ENCODE peak calls at places on chromosome 12, in eight cellular contexts. One of them, this sample, is unnamed.

GRCh38 chr12:105978276-105978675 is 160.5 kb downstream of the NUAK1 start:
- DNase-seq in CD8-positive, alpha-beta T cell: no peak
- DNase-seq in HepG2: no peak
- DNase-seq in prostate gland: no peak
- DNase-seq in IMR-90: no peak
- DNase-seq in cardiac muscle cell: no peak
- DNase-seq in left ventricle myocardium inferior: no peak
- DNase-seq in right cardiac atrium: no peak
- DNase-seq in this sample: no peak

GRCh38 chr12:119204137-119204536 is 25.4 kb downstream of the HSPB8 start:
- DNase-seq in CD8-positive, alpha-beta T cell: no peak
- DNase-seq in HepG2: no peak
- DNase-seq in prostate gland: no peak
- DNase-seq in IMR-90: no peak
- DNase-seq in cardiac muscle cell: no peak
- DNase-seq in left ventricle myocardium inferior: no peak
- DNase-seq in right cardiac atrium: no peak
- DNase-seq in this sample: no peak

GRCh38 chr12:131054345-131055092 is 100.8 kb downstream of the ADGRD1 start:
- DNase-seq in CD8-positive, alpha-beta T cell: no peak
- DNase-seq in HepG2: no peak
- DNase-seq in prostate gland: no peak
- DNase-seq in IMR-90: no peak
- DNase-seq in cardiac muscle cell: no peak
- DNase-seq in left ventricle myocardium inferior: no peak
- DNase-seq in right cardiac atrium: no peak
- DNase-seq in this sample: no peak

GRCh38 chr12:68420225-68421008 is 88.3 kb upstream of the MDM1 start:
- DNase-seq in CD8-positive, alpha-beta T cell: no peak
- DNase-seq in HepG2: no peak
- DNase-seq in prostate gland: no peak
- DNase-seq in IMR-90: peak; percentile 57
- DNase-seq in cardiac muscle cell: no peak
- DNase-seq in left ventricle myocardium inferior: no peak
- DNase-seq in right cardiac atrium: no peak
- DNase-seq in this sample: no peak

GRCh38 chr12:70367268-70368141 is 1.4 kb downstream of the KCNMB4 start:
- DNase-seq in CD8-positive, alpha-beta T cell: no peak
- DNase-seq in HepG2: no peak
- DNase-seq in prostate gland: no peak
- DNase-seq in IMR-90: peak; percentile 11
- DNase-seq in cardiac muscle cell: peak; percentile 26
- DNase-seq in left ventricle myocardium inferior: no peak
- DNase-seq in right cardiac atrium: no peak
- DNase-seq in this sample: no peak

GRCh38 chr12:100733817-100734593 is 60.6 kb upstream of the ANO4 start:
- DNase-seq in CD8-positive, alpha-beta T cell: no peak
- DNase-seq in HepG2: peak; percentile 20
- DNase-seq in prostate gland: no peak
- DNase-seq in IMR-90: peak; percentile 60
- DNase-seq in cardiac muscle cell: peak; percentile 59
- DNase-seq in left ventricle myocardium inferior: no peak
- DNase-seq in right cardiac atrium: no peak
- DNase-seq in this sample: no peak

GRCh38 chr12:87439990-87440827 is 589.0 kb downstream of the C12orf50 start:
- DNase-seq in CD8-positive, alpha-beta T cell: no peak
- DNase-seq in HepG2: no peak
- DNase-seq in prostate gland: peak; percentile 54
- DNase-seq in IMR-90: peak; percentile 93
- DNase-seq in cardiac muscle cell: no peak
- DNase-seq in left ventricle myocardium inferior: no peak
- DNase-seq in right cardiac atrium: no peak
- DNase-seq in this sample: no peak

GRCh38 chr12:47216150-47216677 is 136.5 kb upstream of the AMIGO2 start:
- DNase-seq in CD8-positive, alpha-beta T cell: peak; percentile 63
- DNase-seq in HepG2: no peak
- DNase-seq in prostate gland: no peak
- DNase-seq in IMR-90: no peak
- DNase-seq in cardiac muscle cell: no peak
- DNase-seq in left ventricle myocardium inferior: peak; percentile 24
- DNase-seq in right cardiac atrium: no peak
- DNase-seq in this sample: peak; percentile 62

GRCh38 chr12:4441355-4442330 is 4.0 kb downstream of the FGF6 start:
- DNase-seq in CD8-positive, alpha-beta T cell: no peak
- DNase-seq in HepG2: no peak
- DNase-seq in prostate gland: no peak
- DNase-seq in IMR-90: no peak
- DNase-seq in cardiac muscle cell: peak; percentile 15
- DNase-seq in left ventricle myocardium inferior: no peak
- DNase-seq in right cardiac atrium: no peak
- DNase-seq in this sample: no peak

GRCh38 chr12:88579941-88580871 is at the start of gene KITLG:
- DNase-seq in CD8-positive, alpha-beta T cell: no peak
- DNase-seq in HepG2: peak; percentile 56
- DNase-seq in prostate gland: peak; percentile 78
- DNase-seq in IMR-90: peak; percentile 87
- DNase-seq in cardiac muscle cell: peak; percentile 87
- DNase-seq in left ventricle myocardium inferior: peak; percentile 83
- DNase-seq in right cardiac atrium: peak; percentile 93
- DNase-seq in this sample: no peak

GRCh38 chr12:89187507-89187906 is 164.8 kb downstream of the DUSP6 start:
- DNase-seq in CD8-positive, alpha-beta T cell: no peak
- DNase-seq in HepG2: no peak
- DNase-seq in prostate gland: no peak
- DNase-seq in IMR-90: no peak
- DNase-seq in cardiac muscle cell: no peak
- DNase-seq in left ventricle myocardium inferior: no peak
- DNase-seq in right cardiac atrium: no peak
- DNase-seq in this sample: no peak

GRCh38 chr12:57842342-57843294 is 3.9 kb downstream of the CTDSP2 start:
- DNase-seq in CD8-positive, alpha-beta T cell: no peak
- DNase-seq in HepG2: no peak
- DNase-seq in prostate gland: no peak
- DNase-seq in IMR-90: peak; percentile 29
- DNase-seq in cardiac muscle cell: peak; percentile 64
- DNase-seq in left ventricle myocardium inferior: no peak
- DNase-seq in right cardiac atrium: no peak
- DNase-seq in this sample: no peak

GRCh38 chr12:107522692-107523477 is 162.7 kb upstream of the PWP1 start:
- DNase-seq in CD8-positive, alpha-beta T cell: no peak
- DNase-seq in HepG2: peak; percentile 20
- DNase-seq in prostate gland: no peak
- DNase-seq in IMR-90: no peak
- DNase-seq in cardiac muscle cell: peak; percentile 6
- DNase-seq in left ventricle myocardium inferior: no peak
- DNase-seq in right cardiac atrium: no peak
- DNase-seq in this sample: no peak

GRCh38 chr12:74586251-74586650 is 48.6 kb downstream of the ATXN7L3B start:
- DNase-seq in CD8-positive, alpha-beta T cell: no peak
- DNase-seq in HepG2: no peak
- DNase-seq in prostate gland: no peak
- DNase-seq in IMR-90: no peak
- DNase-seq in cardiac muscle cell: no peak
- DNase-seq in left ventricle myocardium inferior: no peak
- DNase-seq in right cardiac atrium: no peak
- DNase-seq in this sample: no peak

GRCh38 chr12:80226576-80226975 is 127.2 kb downstream of the OTOGL start:
- DNase-seq in CD8-positive, alpha-beta T cell: no peak
- DNase-seq in HepG2: no peak
- DNase-seq in prostate gland: no peak
- DNase-seq in IMR-90: peak; percentile 68
- DNase-seq in cardiac muscle cell: no peak
- DNase-seq in left ventricle myocardium inferior: no peak
- DNase-seq in right cardiac atrium: no peak
- DNase-seq in this sample: no peak

GRCh38 chr12:109732321-109733305 is 19.0 kb downstream of the FAM222A start:
- DNase-seq in CD8-positive, alpha-beta T cell: no peak
- DNase-seq in HepG2: no peak
- DNase-seq in prostate gland: no peak
- DNase-seq in IMR-90: no peak
- DNase-seq in cardiac muscle cell: no peak
- DNase-seq in left ventricle myocardium inferior: peak; percentile 4
- DNase-seq in right cardiac atrium: peak; percentile 17
- DNase-seq in this sample: no peak

GRCh38 chr12:14828896-14829295 is 14.4 kb downstream of the ART4 start:
- DNase-seq in CD8-positive, alpha-beta T cell: no peak
- DNase-seq in HepG2: no peak
- DNase-seq in prostate gland: no peak
- DNase-seq in IMR-90: peak; percentile 31
- DNase-seq in cardiac muscle cell: peak; percentile 7
- DNase-seq in left ventricle myocardium inferior: no peak
- DNase-seq in right cardiac atrium: no peak
- DNase-seq in this sample: no peak

GRCh38 chr12:105418232-105418631 is 87.7 kb downstream of the C12orf75 start:
- DNase-seq in CD8-positive, alpha-beta T cell: no peak
- DNase-seq in HepG2: no peak
- DNase-seq in prostate gland: no peak
- DNase-seq in IMR-90: peak; percentile 89
- DNase-seq in cardiac muscle cell: peak; percentile 4
- DNase-seq in left ventricle myocardium inferior: no peak
- DNase-seq in right cardiac atrium: no peak
- DNase-seq in this sample: no peak

GRCh38 chr12:38771871-38772270 is 133.5 kb downstream of the CPNE8 start:
- DNase-seq in CD8-positive, alpha-beta T cell: no peak
- DNase-seq in HepG2: no peak
- DNase-seq in prostate gland: no peak
- DNase-seq in IMR-90: no peak
- DNase-seq in cardiac muscle cell: no peak
- DNase-seq in left ventricle myocardium inferior: no peak
- DNase-seq in right cardiac atrium: no peak
- DNase-seq in this sample: no peak

GRCh38 chr12:124296295-124296915 is 1.5 kb downstream of the RFLNA start:
- DNase-seq in CD8-positive, alpha-beta T cell: no peak
- DNase-seq in HepG2: no peak
- DNase-seq in prostate gland: no peak
- DNase-seq in IMR-90: no peak
- DNase-seq in cardiac muscle cell: no peak
- DNase-seq in left ventricle myocardium inferior: no peak
- DNase-seq in right cardiac atrium: no peak
- DNase-seq in this sample: no peak

GRCh38 chr12:56084958-56085543 is 5.1 kb downstream of the ERBB3 start:
- DNase-seq in CD8-positive, alpha-beta T cell: no peak
- DNase-seq in HepG2: no peak
- DNase-seq in prostate gland: no peak
- DNase-seq in IMR-90: no peak
- DNase-seq in cardiac muscle cell: peak; percentile 45
- DNase-seq in left ventricle myocardium inferior: no peak
- DNase-seq in right cardiac atrium: no peak
- DNase-seq in this sample: no peak

GRCh38 chr12:46089414-46090162 is 99.2 kb upstream of the SCAF11 start:
- DNase-seq in CD8-positive, alpha-beta T cell: no peak
- DNase-seq in HepG2: no peak
- DNase-seq in prostate gland: no peak
- DNase-seq in IMR-90: no peak
- DNase-seq in cardiac muscle cell: no peak
- DNase-seq in left ventricle myocardium inferior: no peak
- DNase-seq in right cardiac atrium: peak; percentile 11
- DNase-seq in this sample: no peak
- H3K4me3 ChIP-seq in CD8-positive, alpha-beta T cell: no peak overlapping the region
- H3K4me3 ChIP-seq in HepG2: no peak overlapping the region
- H3K4me3 ChIP-seq in prostate gland: no peak overlapping the region
- H3K4me3 ChIP-seq in IMR-90: no peak overlapping the region
- H3K4me3 ChIP-seq in cardiac muscle cell: no peak overlapping the region
- H3K4me3 ChIP-seq in left ventricle myocardium inferior: no peak overlapping the region
- H3K4me3 ChIP-seq in right cardiac atrium: no peak overlapping the region
- H3K4me3 ChIP-seq in this sample: no peak overlapping the region

GRCh38 chr12:34626363-34627157 is 604.3 kb downstream of the ALG10 start:
- DNase-seq in CD8-positive, alpha-beta T cell: no peak
- DNase-seq in HepG2: no peak
- DNase-seq in prostate gland: no peak
- DNase-seq in IMR-90: no peak
- DNase-seq in cardiac muscle cell: no peak
- DNase-seq in left ventricle myocardium inferior: no peak
- DNase-seq in right cardiac atrium: no peak
- DNase-seq in this sample: no peak
- H3K27ac ChIP-seq in CD8-positive, alpha-beta T cell: no peak overlapping the region
- H3K27ac ChIP-seq in HepG2: no peak overlapping the region
- H3K27ac ChIP-seq in prostate gland: no peak overlapping the region
- H3K27ac ChIP-seq in IMR-90: no peak overlapping the region
- H3K27ac ChIP-seq in cardiac muscle cell: no peak overlapping the region
- H3K27ac ChIP-seq in left ventricle myocardium inferior: no peak overlapping the region
- H3K27ac ChIP-seq in right cardiac atrium: no peak overlapping the region
- H3K27ac ChIP-seq in this sample: no peak overlapping the region

GRCh38 chr12:114409796-114410520 is 4.0 kb upstream of the TBX5 start:
- DNase-seq in CD8-positive, alpha-beta T cell: no peak
- DNase-seq in HepG2: no peak
- DNase-seq in prostate gland: no peak
- DNase-seq in IMR-90: peak; percentile 46
- DNase-seq in cardiac muscle cell: no peak
- DNase-seq in left ventricle myocardium inferior: no peak
- DNase-seq in right cardiac atrium: no peak
- DNase-seq in this sample: no peak

GRCh38 chr12:114412825-114413749 is 7.1 kb upstream of the TBX5 start:
- DNase-seq in CD8-positive, alpha-beta T cell: no peak
- DNase-seq in HepG2: no peak
- DNase-seq in prostate gland: no peak
- DNase-seq in IMR-90: peak; percentile 28
- DNase-seq in cardiac muscle cell: no peak
- DNase-seq in left ventricle myocardium inferior: no peak
- DNase-seq in right cardiac atrium: peak; percentile 63
- DNase-seq in this sample: no peak

GRCh38 chr12:114414031-114414865 is 8.3 kb upstream of the TBX5 start:
- DNase-seq in CD8-positive, alpha-beta T cell: no peak
- DNase-seq in HepG2: no peak
- DNase-seq in prostate gland: no peak
- DNase-seq in IMR-90: peak; percentile 46
- DNase-seq in cardiac muscle cell: peak; percentile 56
- DNase-seq in left ventricle myocardium inferior: no peak
- DNase-seq in right cardiac atrium: peak; percentile 64
- DNase-seq in this sample: no peak

GRCh38 chr12:114411081-114411836 is 5.3 kb upstream of the TBX5 start:
- DNase-seq in CD8-positive, alpha-beta T cell: no peak
- DNase-seq in HepG2: no peak
- DNase-seq in prostate gland: no peak
- DNase-seq in IMR-90: peak; percentile 68
- DNase-seq in cardiac muscle cell: no peak
- DNase-seq in left ventricle myocardium inferior: no peak
- DNase-seq in right cardiac atrium: peak; percentile 55
- DNase-seq in this sample: no peak

DNA sequence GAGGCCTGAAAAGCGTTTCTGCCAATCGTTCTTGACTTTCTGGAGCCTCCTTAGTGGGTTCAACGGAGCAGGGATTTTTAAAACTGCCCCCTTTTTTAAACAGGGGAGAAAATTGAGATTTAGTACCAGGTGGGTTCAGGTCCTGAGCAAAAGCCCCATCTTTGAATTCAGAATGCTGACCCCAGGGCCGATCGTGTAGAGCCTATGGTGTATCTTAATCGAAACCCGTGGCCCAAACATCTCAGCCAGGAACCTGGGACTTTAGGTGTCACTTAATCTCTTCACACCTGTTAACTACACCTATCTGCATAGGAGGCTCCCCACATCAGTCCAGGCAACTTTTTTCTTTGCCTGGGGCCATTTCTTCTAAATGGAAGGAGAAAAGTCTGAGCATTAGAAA is 6.4 kb upstream of the TBX5 start:
- DNase-seq in CD8-positive, alpha-beta T cell: no peak
- DNase-seq in HepG2: no peak
- DNase-seq in prostate gland: no peak
- DNase-seq in IMR-90: no peak
- DNase-seq in cardiac muscle cell: no peak
- DNase-seq in left ventricle myocardium inferior: no peak
- DNase-seq in right cardiac atrium: no peak
- DNase-seq in this sample: no peak
- H3K27me3 ChIP-seq in CD8-positive, alpha-beta T cell: peaks cover 9% of the 10 kb centered on the region
- H3K27me3 ChIP-seq in HepG2: peaks cover 2% of the 10 kb centered on the region
- H3K27me3 ChIP-seq in prostate gland: peaks cover 34% of the 10 kb centered on the region
- H3K27me3 ChIP-seq in IMR-90: no peaks in the 10 kb centered on the region
- H3K27me3 ChIP-seq in cardiac muscle cell: peaks cover 93% of the 10 kb centered on the region
- H3K27me3 ChIP-seq in left ventricle myocardium inferior: peaks cover 76% of the 10 kb centered on the region
- H3K27me3 ChIP-seq in right cardiac atrium: no peaks in the 10 kb centered on the region
- H3K27me3 ChIP-seq in this sample: peaks cover 50% of the 10 kb centered on the region

GRCh38 chr12:52946334-52946733 is 2.6 kb upstream of the KRT18 start:
- DNase-seq in CD8-positive, alpha-beta T cell: no peak
- DNase-seq in HepG2: no peak
- DNase-seq in prostate gland: no peak
- DNase-seq in IMR-90: no peak
- DNase-seq in cardiac muscle cell: no peak
- DNase-seq in left ventricle myocardium inferior: no peak
- DNase-seq in right cardiac atrium: no peak
- DNase-seq in this sample: no peak
- H3K4me3 ChIP-seq in CD8-positive, alpha-beta T cell: no peak overlapping the region
- H3K4me3 ChIP-seq in HepG2: peak overlapping the region; percentile 60
- H3K4me3 ChIP-seq in prostate gland: no peak overlapping the region
- H3K4me3 ChIP-seq in IMR-90: no peak overlapping the region
- H3K4me3 ChIP-seq in cardiac muscle cell: no peak overlapping the region
- H3K4me3 ChIP-seq in left ventricle myocardium inferior: no peak overlapping the region
- H3K4me3 ChIP-seq in right cardiac atrium: no peak overlapping the region
- H3K4me3 ChIP-seq in this sample: no peak overlapping the region